ENCODE peak calls at places on chromosomes 6 and 20, in five cellular contexts. M is IMR-90, Y is HepG2, T is K562, X is SK-N-SH. I is an unnamed sample.

GRCh38 chr6:106089981-106090380 is 3.8 kb downstream of the PRDM1 start:
- DNase-seq in M (peak), T (no peak), X (no peak), Y (no peak), I (no peak)

GRCh38 chr20:18391686-18392085 is 75.1 kb downstream of the DZANK1 start:
- DNase-seq in T (no peak), M (no peak), X (no peak), Y (no peak), I (no peak)

GRCh38 chr6:5394280-5394679 is 133.0 kb downstream of the FARS2 start:
- DNase-seq in M (no peak), Y (no peak), T (no peak), X (no peak), I (no peak)

GRCh38 chr6:117456255-117456654 is 26.2 kb upstream of the DCBLD1 start:
- DNase-seq in Y (no peak), T (no peak), M (no peak), X (no peak), I (no peak)

GRCh38 chr6:168648240-168648639 is 207.3 kb downstream of the SMOC2 start:
- DNase-seq in T (no peak), X (peak), M (no peak), Y (no peak), I (no peak)

GRCh38 chr6:137489410-137490371 is 4.5 kb downstream of the OLIG3 start:
- DNase-seq in Y (no peak), X (peak), M (no peak), T (no peak), I (no peak)

GRCh38 chr20:10978713-10979112 is 304.9 kb upstream of the JAG1 start:
- DNase-seq in X (no peak), Y (no peak), T (no peak), M (no peak), I (no peak)

GRCh38 chr6:144033816-144034540 is 25.9 kb upstream of the PLAGL1 start:
- DNase-seq in Y (no peak), X (no peak), T (peak), M (peak), I (no peak)

GRCh38 chr6:28898710-28898965 is 25.1 kb downstream of the TRIM27 start:
- DNase-seq in X (no peak), M (no peak), Y (no peak), T (no peak), I (no peak)

GRCh38 chr6:134937426-134937825 is 12.5 kb downstream of the ALDH8A1 start:
- DNase-seq in X (no peak), Y (no peak), M (peak), T (no peak), I (no peak)

GRCh38 chr6:96468681-96469224 is 52.9 kb upstream of the UFL1 start:
- DNase-seq in Y (no peak), T (no peak), M (no peak), X (no peak), I (no peak)

GRCh38 chr20:44495257-44495656 is 19.6 kb downstream of the TTPAL start:
- DNase-seq in X (no peak), Y (peak), M (peak), T (no peak), I (no peak)

GRCh38 chr20:40805592-40805991 is 116.6 kb upstream of the MAFB start:
- DNase-seq in Y (no peak), T (no peak), X (no peak), M (no peak), I (no peak)

DNA sequence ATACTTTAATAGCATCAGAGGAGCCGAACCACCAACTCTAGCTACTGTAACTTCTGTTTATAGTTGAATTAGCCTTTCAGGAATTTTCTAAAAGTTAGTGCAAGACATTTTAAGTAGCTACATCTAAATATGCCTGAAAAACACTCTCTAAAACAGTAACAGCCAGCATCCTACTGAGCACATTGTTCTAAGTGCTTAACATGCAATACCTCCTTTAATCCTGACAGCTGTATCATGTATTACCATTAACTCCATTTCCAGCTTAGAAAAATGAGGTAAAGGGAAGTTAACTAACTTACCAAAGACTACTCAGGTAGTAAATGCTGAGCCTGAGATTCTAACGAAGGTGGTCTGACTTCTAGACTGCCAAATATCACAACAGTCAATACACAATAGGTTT is 120.7 kb downstream of the DST start:
- DNase-seq in M (peak), X (no peak), T (no peak), Y (no peak), I (no peak)
- TF ChIP-seq MXI1 in M (no peak), X (no peak), T (no peak), Y (no peak), I (no peak)

GRCh38 chr6:25869840-25870239 is 4.2 kb downstream of the SLC17A3 start:
- DNase-seq in Y (no peak), T (no peak), M (no peak), X (no peak), I (no peak)

GRCh38 chr6:25862199-25862598 is 11.8 kb downstream of the SLC17A3 start:
- DNase-seq in M (no peak), T (no peak), Y (no peak), X (no peak), I (no peak)

GRCh38 chr6:25863360-25863759 is 10.7 kb downstream of the SLC17A3 start:
- DNase-seq in Y (peak), T (no peak), X (no peak), M (no peak), I (no peak)

GRCh38 chr6:25868784-25869183 is 5.3 kb downstream of the SLC17A3 start:
- DNase-seq in X (no peak), M (no peak), Y (no peak), T (no peak), I (no peak)

DNA sequence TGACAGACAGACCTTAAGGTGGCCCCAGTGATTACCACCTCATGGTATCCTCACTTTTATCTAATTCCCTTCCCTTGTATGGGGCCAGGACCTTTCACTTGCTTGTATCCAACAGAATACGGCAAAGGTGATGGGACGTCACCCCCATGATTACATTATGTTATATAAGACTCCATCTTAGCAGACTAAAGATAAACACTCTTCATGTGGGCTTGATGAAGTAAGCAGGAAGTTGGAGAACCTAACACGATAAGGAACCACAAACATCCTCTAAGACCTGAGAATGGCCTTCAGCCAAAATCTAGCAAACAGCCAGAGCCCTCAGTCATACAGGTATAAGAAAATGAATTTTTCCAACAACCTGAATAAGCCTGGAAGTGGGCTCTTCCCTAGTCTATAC is 8.0 kb downstream of the SLC17A3 start:
- DNase-seq in M (no peak), X (no peak), T (peak), Y (no peak), I (no peak)
- TF ChIP-seq MXI1 in M (no peak), X (no peak), T (no peak), Y (no peak), I (no peak)

GRCh38 chr20:59813126-59813947 is 120.1 kb downstream of the SYCP2 start:
- DNase-seq in T (no peak), M (no peak), Y (no peak), X (no peak), I (no peak)

GRCh38 chr20:59812286-59813125 is 120.9 kb downstream of the SYCP2 start:
- DNase-seq in X (peak), T (no peak), M (no peak), Y (no peak), I (no peak)

GRCh38 chr20:59814835-59815340 is 118.5 kb downstream of the SYCP2 start:
- DNase-seq in X (no peak), Y (no peak), T (no peak), M (no peak), I (no peak)

GRCh38 chr20:59816146-59816743 is 117.2 kb downstream of the SYCP2 start:
- DNase-seq in X (no peak), Y (no peak), M (no peak), T (no peak), I (no peak)

GRCh38 chr20:59813948-59814834 is 119.2 kb downstream of the SYCP2 start:
- DNase-seq in T (no peak), X (no peak), Y (no peak), M (no peak), I (no peak)
- TF ChIP-seq MXI1 in T (no peak), X (no peak), Y (no peak), M (no peak), I (no peak)

GRCh38 chr6:148329568-148330299 is 12.9 kb upstream of the SASH1 start:
- DNase-seq in X (no peak), Y (no peak), M (peak), T (no peak), I (no peak)
- TF ChIP-seq MXI1 in X (no peak), Y (no peak), M (no peak), T (no peak), I (no peak)